ENCODE peak calls at places on chromosomes 4 and X, in four cellular contexts. J is HepG2, E is H1, W is GM12878. Z is an unnamed sample.

GRCh38 chr4:165204462-165204830 is 2.9 kb upstream of the KLHL2 start:
- DNase-seq in W (no peak), E (no peak), J (no peak), Z (no peak)

GRCh38 chr4:114677346-114677979 is 78.9 kb downstream of the UGT8 start:
- DNase-seq in W (no peak), E (no peak), J (no peak), Z (no peak)

GRCh38 chr4:102715057-102715456 is 45.7 kb downstream of the MANBA start:
- DNase-seq in W (no peak), J (no peak), E (no peak), Z (no peak)

GRCh38 chr4:121096174-121096573 is 23.8 kb upstream of the NDNF start:
- DNase-seq in E (no peak), W (no peak), J (no peak), Z (no peak)

GRCh38 chrX:41526268-41526667 is 79.1 kb downstream of the NYX start:
- DNase-seq in E (no peak), J (no peak), W (no peak), Z (no peak)

GRCh38 chr4:25865586-25865985 is 2.8 kb upstream of the SEL1L3 start:
- DNase-seq in E (no peak), W (no peak), J (no peak), Z (no peak)

GRCh38 chrX:37781808-37782207 is 1.9 kb downstream of the CYBB start:
- DNase-seq in W (no peak), J (no peak), E (no peak), Z (no peak)

GRCh38 chrX:70132877-70133302 is 357 bp upstream of the IGBP1 start:
- DNase-seq in W (no peak), E (no peak), J (no peak), Z (no peak)

GRCh38 chr4:183312841-183313240 is 7.2 kb downstream of the CLDN22 start:
- DNase-seq in J (no peak), W (no peak), E (no peak), Z (no peak)

GRCh38 chr4:69858683-69859082 is 1.3 kb downstream of the SULT1E1 start:
- DNase-seq in E (no peak), J (no peak), W (no peak), Z (no peak)

GRCh38 chr4:42519803-42520417 is 122.6 kb downstream of the SHISA3 start:
- DNase-seq in E (peak; percentile 65), J (peak; percentile 12), W (peak; percentile 19), Z (peak; percentile 47)

GRCh38 chr4:113955411-113955810 is 24.0 kb downstream of the ARSJ start:
- DNase-seq in J (no peak), W (no peak), E (no peak), Z (no peak)

GRCh38 chrX:27251369-27251768 is 211.8 kb downstream of the PPP4R3C start:
- DNase-seq in W (no peak), E (peak; percentile 27), J (no peak), Z (peak; percentile 0)

GRCh38 chrX:121208563-121208962 is 161.2 kb downstream of the GLUD2 start:
- DNase-seq in W (no peak), E (no peak), J (no peak), Z (no peak)

GRCh38 chrX:152445926-152446325 is 5.2 kb downstream of the GABRA3 start:
- DNase-seq in E (no peak), W (no peak), J (no peak), Z (no peak)

GRCh38 chr4:169881769-169882168 is 124.0 kb upstream of the HPF1 start:
- DNase-seq in E (no peak), W (no peak), J (no peak), Z (peak; percentile 28)

GRCh38 chr4:114383721-114384120 is 214.9 kb upstream of the UGT8 start:
- DNase-seq in W (no peak), E (no peak), J (no peak), Z (no peak)

GRCh38 chrX:154602226-154602625 is 16.9 kb downstream of the CTAG1B start:
- DNase-seq in W (no peak), J (no peak), E (no peak), Z (no peak)

GRCh38 chrX:154602766-154603437 is 16.2 kb downstream of the CTAG1B start:
- DNase-seq in J (no peak), E (no peak), W (no peak), Z (no peak)

GRCh38 chrX:154605566-154605965 is 13.5 kb downstream of the CTAG1B start:
- DNase-seq in J (no peak), W (no peak), E (no peak), Z (no peak)

GRCh38 chrX:154600962-154601374 is 16.0 kb downstream of the CTAG1A start:
- DNase-seq in W (no peak), E (no peak), J (no peak), Z (no peak)

DNA sequence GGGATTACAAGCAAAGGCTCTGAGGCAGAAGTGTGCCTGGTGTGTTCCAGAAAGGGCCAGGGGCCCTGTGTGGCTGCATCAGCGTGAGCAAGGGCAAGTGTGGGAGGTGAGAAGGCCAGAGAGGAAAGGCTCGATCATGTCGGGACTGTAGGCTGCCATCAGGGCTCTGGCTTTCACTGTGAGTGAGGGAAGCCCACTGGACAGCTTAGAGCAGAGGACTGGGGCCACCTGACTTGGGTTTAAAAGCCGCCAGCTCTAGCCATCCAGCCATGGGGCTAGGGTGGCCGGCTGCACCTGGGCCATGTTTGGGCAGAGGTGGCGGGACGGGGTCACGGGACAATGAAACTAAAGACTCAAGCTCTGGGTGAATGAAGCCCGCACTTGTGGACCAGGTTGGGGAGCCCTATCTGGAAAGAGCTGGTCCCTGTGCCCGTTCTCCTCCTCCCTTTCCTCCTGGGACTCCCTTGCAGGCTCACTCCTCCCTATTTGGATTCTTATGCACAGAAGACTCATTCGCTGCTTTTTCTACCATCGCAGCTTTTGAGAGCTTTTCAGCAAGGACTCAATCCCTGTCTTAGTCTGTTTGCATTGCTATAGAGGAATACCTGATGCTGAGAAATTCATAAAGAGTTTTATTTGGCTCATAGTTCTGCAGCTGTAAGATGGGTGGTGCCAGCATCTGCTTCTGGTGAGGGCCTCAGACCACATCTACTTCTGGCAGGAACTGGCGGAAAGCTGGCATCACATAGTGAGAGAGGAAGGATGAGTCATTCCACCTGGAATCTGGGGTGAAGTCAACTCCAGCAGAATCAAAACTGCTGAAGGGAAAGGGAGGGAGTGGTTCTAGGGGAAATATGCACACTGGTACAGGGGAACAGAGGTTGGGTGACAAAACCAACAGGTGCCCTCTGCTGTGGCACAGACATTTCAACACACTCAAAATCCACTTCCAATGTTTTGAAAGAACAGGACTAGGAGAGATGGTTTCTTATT is 15.3 kb downstream of the CTAG1B start:
- DNase-seq in J (no peak), E (no peak), W (no peak), Z (no peak)
- TF ChIP-seq SUZ12 in J (no peak), E (no peak), W (no peak), Z (no peak)

GRCh38 chrX:18643853-18644252 is 28.1 kb downstream of the RS1 start:
- DNase-seq in J (peak; percentile 51), E (no peak), W (no peak), Z (no peak)

GRCh38 chrX:18650662-18651061 is 21.2 kb downstream of the RS1 start:
- DNase-seq in W (no peak), E (no peak), J (no peak), Z (no peak)

GRCh38 chrX:18652636-18653035 is 19.3 kb downstream of the RS1 start:
- DNase-seq in W (no peak), J (no peak), E (no peak), Z (no peak)

GRCh38 chrX:18654873-18655836 is 16.8 kb downstream of the RS1 start:
- DNase-seq in W (no peak), E (no peak), J (peak; percentile 28), Z (no peak)

DNA sequence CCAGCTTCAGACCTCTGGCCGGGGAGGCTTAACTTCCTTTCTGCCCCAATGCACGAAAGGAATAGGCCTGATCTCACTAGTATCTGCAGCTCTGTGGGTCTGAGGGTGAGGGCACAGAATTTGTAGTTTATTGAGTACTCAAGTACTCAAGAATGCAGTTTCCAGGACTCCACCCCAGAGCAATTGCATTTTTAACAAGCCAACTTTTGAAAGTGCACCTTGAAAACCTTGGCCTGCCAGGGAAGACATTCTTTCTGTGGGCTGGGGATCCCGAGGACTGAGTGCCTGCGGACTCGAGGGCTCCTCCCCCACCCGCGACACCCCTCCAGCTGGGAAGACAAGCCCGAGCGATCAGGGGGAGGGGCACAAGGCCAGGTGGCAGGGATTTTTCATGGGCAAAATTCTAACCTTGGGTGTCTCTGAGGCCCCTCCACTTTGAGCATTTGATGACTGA is 22.4 kb downstream of the RS1 start:
- DNase-seq in J (no peak), W (no peak), E (peak; percentile 49), Z (peak; percentile 6)
- TF ChIP-seq YY1 in J (no peak), W (no peak), E (no peak), Z (no peak)

GRCh38 chrX:24245201-24245600 is 68.7 kb downstream of the SUPT20HL2 start:
- DNase-seq in W (no peak), E (no peak), J (no peak), Z (peak; percentile 32)
- TF ChIP-seq SUZ12 in W (no peak), E (no peak), J (no peak), Z (no peak)

DNA sequence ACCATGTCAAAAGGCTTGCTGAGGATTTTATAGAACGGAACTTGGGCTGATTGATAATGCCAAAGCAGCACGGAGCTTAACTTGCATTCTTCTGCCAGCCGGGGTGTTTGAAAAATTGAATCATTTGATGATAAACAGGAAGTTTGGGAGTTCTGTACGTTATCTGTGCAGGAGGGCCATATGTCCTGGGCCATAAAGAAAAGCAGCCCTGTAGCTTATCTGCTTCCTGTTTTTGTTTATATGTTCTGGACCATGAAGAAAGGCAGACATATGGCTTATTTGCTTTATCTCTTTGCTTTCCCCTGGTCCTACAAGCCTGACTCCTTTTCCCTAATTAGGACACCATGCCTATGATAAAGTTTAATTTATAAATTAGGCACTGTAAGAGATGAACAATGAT is 62.4 kb downstream of the HOPX start:
- DNase-seq in E (no peak), W (no peak), J (no peak), Z (no peak)
- TF ChIP-seq YY1 in E (no peak), W (no peak), J (no peak), Z (no peak)

GRCh38 chr4:77432702-77433101 is 172.9 kb upstream of the CXCL13 start:
- DNase-seq in J (peak; percentile 5), E (no peak), W (no peak), Z (no peak)
- TF ChIP-seq SUZ12 in J (no peak), E (no peak), W (no peak), Z (no peak)

GRCh38 chrX:109760922-109761250 is 27.8 kb upstream of the ACSL4 start:
- DNase-seq in E (no peak), J (no peak), W (no peak), Z (no peak)

GRCh38 chrX:109760241-109760921 is 27.3 kb upstream of the ACSL4 start:
- DNase-seq in J (no peak), W (no peak), E (no peak), Z (no peak)
- TF ChIP-seq YY1 in J (no peak), W (no peak), E (no peak), Z (no peak)

DNA sequence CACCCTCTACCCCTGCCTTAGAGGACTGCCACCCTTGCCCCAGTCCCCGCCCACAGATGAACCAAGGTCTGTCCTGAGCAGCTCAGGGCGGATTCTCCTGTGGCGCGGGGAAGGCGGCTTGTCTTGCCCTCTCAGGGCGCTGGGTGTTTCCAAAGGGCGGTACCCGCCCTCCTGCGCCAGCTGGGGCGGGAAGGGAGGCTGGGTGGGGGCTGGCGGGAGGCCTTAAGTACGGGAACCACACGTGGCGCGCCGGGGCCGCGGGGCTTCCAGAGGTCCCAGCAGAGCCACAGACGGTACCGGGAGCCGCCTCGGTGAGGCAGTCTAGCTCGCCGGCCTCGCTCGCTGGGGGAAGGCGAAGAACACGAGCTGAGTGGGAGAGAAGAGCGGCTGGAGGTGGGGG is 361.1 kb downstream of the MID1IP1 start:
- DNase-seq in E (peak; percentile 53), W (no peak), J (no peak), Z (no peak)
- TF ChIP-seq SUZ12 in E (no peak), W (no peak), J (no peak), Z (no peak)

Z was measured in NT2/D1.